ENCODE peak calls at places on chromosomes 4 and X, in four cellular contexts. G is GM23338, M is K562, H is H1. B is an unnamed sample.

GRCh38 chr4:1939664-1940509 is 68.7 kb downstream of the NSD2 start:
- DNase-seq in G (no peak), M (no peak), H (no peak), B (no peak)

GRCh38 chrX:123884809-123885408 is 25.1 kb downstream of the XIAP start:
- DNase-seq in G (peak), M (peak), H (no peak), B (no peak)

GRCh38 chrX:134210465-134210864 is 26.5 kb upstream of the CCDC160 start:
- DNase-seq in G (no peak), M (no peak), H (no peak), B (no peak)

GRCh38 chr4:41866799-41867677 is 68.2 kb upstream of the TMEM33 start:
- DNase-seq in G (peak), M (no peak), H (no peak), B (peak)

GRCh38 chr4:76449824-76450223 is 14.8 kb downstream of the SHROOM3 start:
- DNase-seq in G (peak), M (no peak), H (no peak), B (no peak)

GRCh38 chr4:97123573-97123972 is 1019.7 kb downstream of the STPG2 start:
- DNase-seq in G (no peak), M (no peak), H (no peak), B (no peak)

GRCh38 chr4:174377613-174378012 is 93.9 kb downstream of the CEP44 start:
- DNase-seq in G (no peak), M (no peak), H (no peak), B (no peak)

GRCh38 chr4:113636877-113637276 is 124.7 kb downstream of the CAMK2D start:
- DNase-seq in G (no peak), M (peak), H (no peak), B (no peak)

GRCh38 chr4:113584407-113585150 is 177.0 kb downstream of the CAMK2D start:
- DNase-seq in G (peak), M (peak), H (no peak), B (peak)

GRCh38 chrX:76064825-76065224 is 108.0 kb upstream of the PBDC1 start:
- DNase-seq in G (no peak), M (no peak), H (no peak), B (no peak)

GRCh38 chrX:1308476-1308875 is 28.1 kb upstream of the IL3RA start:
- DNase-seq in G (no peak), M (no peak), H (no peak), B (no peak)

GRCh38 chr4:141684785-141685184 is 48.4 kb downstream of the IL15 start:
- DNase-seq in G (no peak), M (no peak), H (no peak), B (no peak)

GRCh38 chr4:47531241-47531953 is 46.3 kb downstream of the ATP10D start:
- DNase-seq in G (peak), M (no peak), H (no peak), B (no peak)

GRCh38 chr4:141905751-141906150 is 269.4 kb downstream of the IL15 start:
- DNase-seq in G (no peak), M (no peak), H (no peak), B (no peak)

GRCh38 chr4:130632731-130633604 is 1537.0 kb downstream of the C4orf33 start:
- DNase-seq in G (peak), M (no peak), H (no peak), B (no peak)

GRCh38 chr4:174278467-174278866 is 5.0 kb downstream of the FBXO8 start:
- DNase-seq in G (no peak), M (no peak), H (no peak), B (no peak)

GRCh38 chr4:24932831-24933230 is 20.0 kb upstream of the CCDC149 start:
- DNase-seq in G (no peak), M (no peak), H (no peak), B (no peak)

GRCh38 chr4:1210241-1210841 is 38.0 kb upstream of the SPON2 start:
- DNase-seq in G (no peak), M (no peak), H (no peak), B (no peak)

GRCh38 chrX:122943918-122944317 is 240.2 kb upstream of the GRIA3 start:
- DNase-seq in G (no peak), M (no peak), H (no peak), B (no peak)

GRCh38 chrX:10254746-10255145 is 98.0 kb downstream of the CLCN4 start:
- DNase-seq in G (peak), M (no peak), H (no peak), B (no peak)

GRCh38 chr4:54998991-54999390 is 126.4 kb downstream of the KDR start:
- DNase-seq in G (peak), M (no peak), H (no peak), B (no peak)

GRCh38 chr4:33262809-33263208 is 2542.6 kb downstream of the PCDH7 start:
- DNase-seq in G (no peak), M (no peak), H (no peak), B (no peak)

GRCh38 chrX:12771445-12772069 is 19.7 kb upstream of the PRPS2 start:
- DNase-seq in G (peak), M (peak), H (no peak), B (peak)

GRCh38 chr4:164779811-164780216 is 25.9 kb downstream of the SMIM31 start:
- DNase-seq in G (peak), M (peak), H (peak), B (peak)

GRCh38 chr4:141465151-141465550 is 171.2 kb upstream of the IL15 start:
- DNase-seq in G (no peak), M (no peak), H (no peak), B (no peak)

GRCh38 chrX:42290608-42291007 is 367.3 kb upstream of the CASK start:
- DNase-seq in G (peak), M (no peak), H (no peak), B (no peak)

GRCh38 chr4:177005801-177006230 is 213.1 kb upstream of the VEGFC start:
- DNase-seq in G (no peak), M (no peak), H (no peak), B (no peak)

GRCh38 chrX:40155617-40156471 is 58.1 kb upstream of the BCOR start:
- DNase-seq in G (peak), M (peak), H (no peak), B (no peak)

GRCh38 chr4:44194365-44194764 is 254.2 kb downstream of the KCTD8 start:
- DNase-seq in G (no peak), M (no peak), H (no peak), B (no peak)

GRCh38 chrX:99051639-99052038 is 1358.4 kb downstream of the PCDH19 start:
- DNase-seq in G (no peak), M (no peak), H (no peak), B (no peak)

GRCh38 chr4:123628288-123628687 is 231.7 kb downstream of the SPRY1 start:
- DNase-seq in G (no peak), M (no peak), H (no peak), B (no peak)

GRCh38 chrX:110448459-110448858 is 89.8 kb downstream of the RTL9 start:
- DNase-seq in G (peak), M (no peak), H (no peak), B (no peak)

GRCh38 chr4:38243385-38244053 is 283.3 kb downstream of the PTTG2 start:
- DNase-seq in G (no peak), M (no peak), H (no peak), B (no peak)

DNA sequence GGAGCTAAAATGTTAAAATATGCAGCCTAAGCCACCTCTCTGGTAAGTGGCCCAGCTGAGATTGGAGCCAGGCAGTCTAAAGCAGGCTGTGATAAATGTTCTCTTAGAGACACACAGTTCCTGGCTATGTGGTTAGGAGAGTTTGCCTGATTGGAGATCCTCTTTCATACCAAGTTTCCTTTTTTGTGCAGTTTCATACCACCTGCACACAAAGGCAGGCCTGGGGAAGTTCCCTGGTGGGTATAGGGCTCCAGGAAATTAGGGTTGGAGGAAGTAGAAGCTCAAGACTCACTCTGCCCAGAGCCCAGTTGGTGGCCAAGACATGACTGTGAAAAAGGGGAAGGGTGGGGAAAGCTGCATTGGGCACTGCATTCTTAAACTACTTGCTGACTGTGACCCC is 16.9 kb downstream of the CYBB start:
- DNase-seq in G (no peak), M (no peak), H (no peak), B (no peak)
- TF ChIP-seq CREB1 in G (no peak), M (no peak), H (no peak), B (no peak)

DNA sequence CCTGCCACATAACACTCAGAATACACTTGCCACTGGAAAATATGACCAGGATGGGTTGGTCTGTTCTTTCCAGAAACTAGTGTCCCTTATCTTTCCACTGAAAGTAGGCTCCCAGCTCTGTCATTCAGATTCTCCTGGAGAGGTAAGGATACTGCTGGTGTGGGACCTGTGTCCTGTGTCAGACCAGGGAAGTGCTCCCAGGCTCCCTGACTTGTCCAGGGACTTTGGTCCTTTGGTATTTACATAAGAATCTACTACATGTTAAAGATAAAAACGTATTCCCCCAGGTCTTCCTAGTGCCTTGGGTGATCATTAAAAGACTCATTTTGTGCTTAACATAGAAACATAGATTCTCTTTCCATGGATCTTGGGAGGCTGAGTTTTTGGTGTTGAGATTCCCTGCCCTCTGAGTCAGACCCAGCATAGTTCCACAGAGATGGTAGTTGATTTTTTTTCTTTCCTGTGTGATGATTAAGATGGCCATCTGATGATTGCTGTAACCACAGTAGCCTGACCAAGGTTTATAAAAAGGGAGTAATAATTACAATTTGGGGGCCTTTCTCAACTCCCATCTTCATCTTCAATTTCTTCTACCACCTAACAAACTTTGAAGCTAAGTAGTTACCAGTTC is 159.8 kb upstream of the JADE1 start:
- DNase-seq in G (no peak), M (no peak), H (no peak), B (no peak)
- TF ChIP-seq CREB1 in G (no peak), M (no peak), H (no peak), B (no peak)

GRCh38 chr4:17283251-17283650 is 228.6 kb downstream of the QDPR start:
- DNase-seq in G (no peak), M (no peak), H (no peak), B (no peak)
- TF ChIP-seq CREB1 in G (no peak), M (no peak), H (no peak), B (no peak)

GRCh38 chr4:166675411-166675810 is 558.9 kb downstream of the SPOCK3 start:
- DNase-seq in G (no peak), M (no peak), H (no peak), B (no peak)
- TF ChIP-seq CREB1 in G (no peak), M (no peak), H (no peak), B (no peak)

GRCh38 chr4:7324651-7325121 is 110.0 kb downstream of the PSAPL1 start:
- DNase-seq in G (peak), M (no peak), H (no peak), B (no peak)
- TF ChIP-seq CREB1 in G (no peak), M (no peak), H (no peak), B (no peak)

B was measured in WTC11.